ENCODE peak calls at places on chromosome 12, in six cellular contexts. X is Panc1; N is fibroblast of mammary gland; S is heart right ventricle; Z is tibial nerve; B is CD8-positive, alpha-beta T cell. K is an unnamed sample.

GRCh38 chr12:97960225-97960624 is 497.6 kb downstream of the RMST start:
- DNase-seq in X (no peak), N (no peak), S (no peak), Z (no peak), B (no peak), K (no peak)

GRCh38 chr12:121980211-121980891 is 41.3 kb upstream of the BCL7A start:
- DNase-seq in X (no peak), N (peak; percentile 36), S (no peak), Z (no peak), B (no peak), K (no peak)

GRCh38 chr12:105466901-105467598 is 136.6 kb downstream of the C12orf75 start:
- DNase-seq in X (no peak), N (no peak), S (no peak), Z (no peak), B (no peak), K (no peak)

GRCh38 chr12:116537149-116537904 is 21.9 kb upstream of the MAP1LC3B2 start:
- DNase-seq in X (no peak), N (no peak), S (no peak), Z (no peak), B (no peak), K (no peak)

GRCh38 chr12:66061076-66061475 is 69.5 kb downstream of the LLPH start:
- DNase-seq in X (no peak), N (no peak), S (no peak), Z (no peak), B (no peak), K (no peak)

GRCh38 chr12:40469736-40470135 is 222.5 kb upstream of the CNTN1 start:
- DNase-seq in X (no peak), N (no peak), S (no peak), Z (no peak), B (no peak), K (no peak)

GRCh38 chr12:61821381-61821780 is 438.8 kb upstream of the USP15 start:
- DNase-seq in X (no peak), N (peak; percentile 4), S (no peak), Z (no peak), B (no peak), K (no peak)

GRCh38 chr12:53217049-53217929 is 10.2 kb upstream of the ITGB7 start:
- DNase-seq in X (no peak), N (peak; percentile 50), S (peak; percentile 57), Z (no peak), B (no peak), K (peak; percentile 79)

GRCh38 chr12:113980537-113981337 is 14.6 kb upstream of the RBM19 start:
- DNase-seq in X (peak; percentile 45), N (peak; percentile 75), S (no peak), Z (no peak), B (no peak), K (no peak)

GRCh38 chr12:93449277-93449676 is 7.5 kb upstream of the UBE2N start:
- DNase-seq in X (no peak), N (no peak), S (no peak), Z (no peak), B (no peak), K (no peak)

GRCh38 chr12:70255311-70255710 is 12.1 kb downstream of the CNOT2 start:
- DNase-seq in X (no peak), N (peak; percentile 40), S (no peak), Z (no peak), B (no peak), K (no peak)

GRCh38 chr12:83186437-83186836 is 499.7 kb downstream of the TMTC2 start:
- DNase-seq in X (no peak), N (no peak), S (no peak), Z (no peak), B (no peak), K (no peak)

GRCh38 chr12:41452838-41453237 is 264.7 kb downstream of the PDZRN4 start:
- DNase-seq in X (no peak), N (no peak), S (no peak), Z (no peak), B (no peak), K (no peak)

GRCh38 chr12:30000401-30000800 is 216.7 kb upstream of the TMTC1 start:
- DNase-seq in X (no peak), N (peak; percentile 11), S (no peak), Z (no peak), B (no peak), K (no peak)

GRCh38 chr12:131444220-131445164 is 266.4 kb upstream of the SFSWAP start:
- DNase-seq in X (no peak), N (no peak), S (no peak), Z (no peak), B (no peak), K (no peak)

GRCh38 chr12:16130359-16130758 is 147.1 kb downstream of the SLC15A5 start:
- DNase-seq in X (no peak), N (no peak), S (no peak), Z (no peak), B (no peak), K (no peak)

GRCh38 chr12:115511971-115512370 is 765.5 kb downstream of the MED13L start:
- DNase-seq in X (no peak), N (no peak), S (no peak), Z (no peak), B (no peak), K (no peak)

GRCh38 chr12:103820881-103821489 is 20.0 kb downstream of the NT5DC3 start:
- DNase-seq in X (no peak), N (no peak), S (no peak), Z (no peak), B (no peak), K (no peak)

GRCh38 chr12:66767454-66768002 is 88.7 kb upstream of the GRIP1 start:
- DNase-seq in X (no peak), N (no peak), S (no peak), Z (no peak), B (no peak), K (no peak)

GRCh38 chr12:122867701-122868461 is 28.0 kb downstream of the VPS37B start:
- DNase-seq in X (no peak), N (no peak), S (peak; percentile 79), Z (no peak), B (no peak), K (peak; percentile 81)

GRCh38 chr12:139585-139984 is 73.0 kb downstream of the IQSEC3 start:
- DNase-seq in X (no peak), N (no peak), S (no peak), Z (no peak), B (no peak), K (no peak)

GRCh38 chr12:67981236-67982164 is 7.7 kb upstream of the IFNG-AS1 start:
- DNase-seq in X (no peak), N (peak; percentile 95), S (no peak), Z (no peak), B (no peak), K (no peak)

GRCh38 chr12:128178971-128179370 is 88.0 kb upstream of the TMEM132C start:
- DNase-seq in X (no peak), N (no peak), S (no peak), Z (no peak), B (no peak), K (no peak)

GRCh38 chr12:78403681-78404080 is 460.9 kb upstream of the SYT1 start:
- DNase-seq in X (no peak), N (peak; percentile 84), S (no peak), Z (no peak), B (no peak), K (no peak)

GRCh38 chr12:78396538-78396937 is 468.0 kb upstream of the SYT1 start:
- DNase-seq in X (no peak), N (no peak), S (no peak), Z (no peak), B (no peak), K (no peak)

GRCh38 chr12:78403136-78403535 is 461.4 kb upstream of the SYT1 start:
- DNase-seq in X (no peak), N (peak; percentile 82), S (no peak), Z (no peak), B (no peak), K (no peak)

GRCh38 chr12:78402366-78403134 is 462.0 kb upstream of the SYT1 start:
- DNase-seq in X (no peak), N (peak; percentile 2), S (no peak), Z (no peak), B (no peak), K (no peak)

DNA sequence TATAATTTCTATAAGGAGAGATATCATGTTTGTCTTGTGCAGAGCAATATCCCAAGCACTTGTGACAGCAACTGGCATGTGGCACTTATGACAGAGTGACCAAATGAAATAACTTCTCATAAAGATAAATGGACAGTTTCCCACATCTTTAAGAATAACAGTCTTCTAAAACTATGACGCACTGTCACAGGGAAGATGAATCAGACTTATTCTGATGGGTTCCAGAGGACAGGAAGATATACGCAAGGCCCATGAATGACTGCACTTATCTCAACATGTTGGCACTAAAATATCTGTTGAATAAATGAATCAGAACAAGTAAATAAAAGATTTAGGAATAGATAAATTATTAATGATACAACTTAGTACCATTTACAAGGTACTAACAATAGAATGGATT is 465.8 kb upstream of the SYT1 start:
- DNase-seq in X (no peak), N (peak; percentile 21), S (no peak), Z (no peak), B (no peak), K (no peak)
- H3K4me3 ChIP-seq in X (no peak overlapping the region), N (no peak overlapping the region), S (no peak overlapping the region), Z (no peak overlapping the region), B (no peak overlapping the region), K (no peak overlapping the region)

DNA sequence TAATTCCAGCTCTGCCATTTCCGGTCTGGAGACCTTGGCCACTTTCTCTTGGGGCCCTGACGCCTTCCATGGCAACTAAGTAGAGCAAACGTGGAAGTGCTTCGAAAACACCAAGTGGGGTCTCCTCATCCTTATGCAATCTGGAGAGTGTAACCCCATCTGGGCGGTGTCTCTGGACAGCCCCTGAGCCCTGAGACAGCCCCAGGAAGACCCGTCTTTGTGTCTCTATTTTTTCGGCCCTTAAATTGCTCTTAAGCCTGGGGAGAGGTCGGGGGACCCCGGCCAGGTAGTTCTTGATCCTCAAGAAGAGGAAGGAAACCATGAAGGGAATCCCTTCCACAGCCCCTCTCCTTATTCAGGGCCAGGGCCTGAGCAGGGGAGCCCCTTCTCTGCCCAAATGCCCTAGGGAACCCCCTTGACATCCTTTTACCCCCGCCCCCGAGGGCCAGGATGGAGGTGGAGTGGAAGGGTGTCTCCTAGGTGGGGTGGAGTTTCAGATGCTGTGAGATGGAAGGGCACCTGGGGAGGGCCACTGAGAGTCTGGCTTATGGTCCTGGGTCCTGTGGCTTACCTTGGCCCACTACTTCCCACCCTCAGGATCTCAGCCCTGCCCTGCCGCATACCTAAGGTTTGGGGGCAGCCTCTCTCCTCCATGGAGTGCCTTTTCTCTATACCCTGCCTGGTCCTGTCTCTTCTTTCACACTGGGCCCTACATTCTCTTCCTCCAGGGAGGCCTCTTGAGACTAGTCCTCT is 17.6 kb upstream of the NR4A1 start:
- DNase-seq in X (no peak), N (no peak), S (no peak), Z (no peak), B (no peak), K (peak; percentile 62)
- H3K4me3 ChIP-seq in X (peak overlapping the region; percentile 64), N (peak overlapping the region; percentile 47), S (no peak overlapping the region), Z (peak overlapping the region; percentile 19), B (peak overlapping the region; percentile 38), K (peak overlapping the region; percentile 24)

DNA sequence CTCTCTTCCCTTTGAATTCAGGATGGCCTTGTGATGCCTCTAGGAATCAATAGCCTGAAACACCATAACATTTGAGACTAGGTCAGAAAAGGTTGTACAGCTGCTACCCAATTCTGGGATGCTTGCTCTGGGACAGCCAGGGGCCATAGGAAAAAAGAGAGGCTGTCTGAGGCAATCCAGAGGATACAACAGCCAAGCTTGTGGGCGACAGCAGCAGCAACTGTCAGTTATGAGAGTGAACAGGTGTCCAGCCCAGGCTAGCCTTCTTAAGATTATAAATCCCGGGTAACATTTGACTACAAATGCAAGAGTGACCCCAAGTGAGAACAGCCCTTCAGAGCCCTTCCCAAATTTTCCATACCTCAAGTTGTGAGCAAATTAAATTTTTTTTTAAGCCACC is 11.1 kb downstream of the DCN start:
- DNase-seq in X (no peak), N (no peak), S (no peak), Z (no peak), B (no peak), K (no peak)
- H3K4me3 ChIP-seq in X (no peak overlapping the region), N (no peak overlapping the region), S (no peak overlapping the region), Z (no peak overlapping the region), B (no peak overlapping the region), K (no peak overlapping the region)

GRCh38 chr12:49233842-49234526 is 30.9 kb upstream of the TUBA1C start:
- DNase-seq in X (no peak), N (no peak), S (peak; percentile 38), Z (peak; percentile 21), B (no peak), K (peak; percentile 82)
- H3K4me3 ChIP-seq in X (peak overlapping the region; percentile 29), N (no peak overlapping the region), S (no peak overlapping the region), Z (peak overlapping the region; percentile 39), B (peak overlapping the region; percentile 85), K (no peak overlapping the region)

K was measured in right cardiac atrium.